ENCODE peak calls at places on chromosomes 16 and 17, in seven cellular contexts. K, S, H, P, I, R and D are unnamed samples. For H3F3A, the result is how much of the 10 kb centered on the place peaks cover.

GRCh38 chr16:69324013-69324531 is 6.3 kb downstream of the PDF start:
- DNase-seq in K (no peak), S (no peak), H (no peak), P (no peak), I (no peak), R (peak), D (no peak)

GRCh38 chr16:1154291-1154886 is 1.5 kb downstream of the CACNA1H start:
- DNase-seq in K (no peak), S (no peak), H (peak), P (no peak), I (no peak), R (no peak), D (peak)

GRCh38 chr17:77881545-77881944 is 77.0 kb upstream of the TNRC6C start:
- DNase-seq in K (no peak), S (peak), H (no peak), P (peak), I (no peak), R (peak), D (no peak)

GRCh38 chr17:39487946-39488345 is 26.7 kb downstream of the CDK12 start:
- DNase-seq in K (no peak), S (no peak), H (no peak), P (peak), I (no peak), R (no peak), D (no peak)

GRCh38 chr17:71500761-71501555 is 619.9 kb upstream of the SOX9 start:
- DNase-seq in K (peak), S (no peak), H (no peak), P (peak), I (no peak), R (no peak), D (no peak)

GRCh38 chr16:49510676-49511305 is 137.2 kb downstream of the C16orf78 start:
- DNase-seq in K (no peak), S (no peak), H (no peak), P (no peak), I (no peak), R (no peak), D (no peak)

GRCh38 chr16:85002099-85002541 is 9.2 kb downstream of the ZDHHC7 start:
- DNase-seq in K (no peak), S (no peak), H (no peak), P (no peak), I (no peak), R (no peak), D (no peak)

GRCh38 chr17:82060614-82061013 is 5.0 kb downstream of the DUS1L start:
- DNase-seq in K (no peak), S (no peak), H (no peak), P (no peak), I (no peak), R (no peak), D (no peak)

GRCh38 chr17:34624767-34625389 is 45.5 kb downstream of the TMEM132E start:
- DNase-seq in K (no peak), S (no peak), H (peak), P (no peak), I (no peak), R (peak), D (peak)

GRCh38 chr17:74923538-74924249 is 379 bp upstream of the OTOP2 start:
- DNase-seq in K (peak), S (peak), H (peak), P (peak), I (no peak), R (peak), D (peak)

GRCh38 chr17:32943206-32943605 is 15.3 kb downstream of the TMEM98 start:
- DNase-seq in K (no peak), S (no peak), H (no peak), P (no peak), I (no peak), R (no peak), D (no peak)

GRCh38 chr17:15361592-15361991 is 20.2 kb upstream of the TEKT3 start:
- DNase-seq in K (no peak), S (no peak), H (no peak), P (no peak), I (no peak), R (no peak), D (no peak)

GRCh38 chr17:6028294-6028693 is 41.9 kb upstream of the WSCD1 start:
- DNase-seq in K (no peak), S (no peak), H (no peak), P (no peak), I (no peak), R (no peak), D (no peak)

GRCh38 chr17:22337467-22337866 is 645.1 kb downstream of the KCNJ18 start:
- DNase-seq in K (no peak), S (no peak), H (no peak), P (no peak), I (no peak), R (no peak), D (no peak)

GRCh38 chr17:1039511-1040215 is 42.7 kb downstream of the TIMM22 start:
- DNase-seq in K (no peak), S (no peak), H (no peak), P (no peak), I (no peak), R (no peak), D (no peak)

GRCh38 chr16:70577256-70577698 is 53.7 kb downstream of the SF3B3 start:
- DNase-seq in K (peak), S (no peak), H (no peak), P (peak), I (peak), R (no peak), D (no peak)

GRCh38 chr17:46832945-46833839 is 14.7 kb upstream of the WNT3 start:
- DNase-seq in K (peak), S (no peak), H (no peak), P (peak), I (no peak), R (no peak), D (peak)

GRCh38 chr17:72095316-72095715 is 25.5 kb upstream of the SOX9 start:
- DNase-seq in K (no peak), S (no peak), H (no peak), P (no peak), I (no peak), R (no peak), D (no peak)

GRCh38 chr16:76583995-76584394 is 306.8 kb downstream of the CNTNAP4 start:
- DNase-seq in K (no peak), S (no peak), H (no peak), P (no peak), I (no peak), R (no peak), D (no peak)

GRCh38 chr17:80738406-80738805 is 193.8 kb downstream of the RPTOR start:
- DNase-seq in K (no peak), S (no peak), H (no peak), P (no peak), I (no peak), R (no peak), D (no peak)

GRCh38 chr17:49556183-49556943 is 19.3 kb upstream of the NXPH3 start:
- DNase-seq in K (peak), S (peak), H (peak), P (peak), I (no peak), R (peak), D (peak)

GRCh38 chr16:72198021-72198420 is 26.1 kb upstream of the PMFBP1 start:
- DNase-seq in K (no peak), S (no peak), H (no peak), P (peak), I (no peak), R (peak), D (no peak)

GRCh38 chr17:71824671-71825070 is 296.1 kb upstream of the SOX9 start:
- DNase-seq in K (no peak), S (no peak), H (peak), P (no peak), I (no peak), R (no peak), D (no peak)

GRCh38 chr16:69565611-69566436 is at the start of gene NFAT5:
- DNase-seq in K (peak), S (peak), H (peak), P (peak), I (peak), R (peak), D (peak)

GRCh38 chr16:4465977-4466779 is 8.2 kb downstream of the NMRAL1 start:
- DNase-seq in K (no peak), S (no peak), H (no peak), P (no peak), I (no peak), R (no peak), D (no peak)

GRCh38 chr16:49013727-49014080 is 267.9 kb downstream of the CBLN1 start:
- DNase-seq in K (no peak), S (no peak), H (no peak), P (no peak), I (no peak), R (no peak), D (no peak)

GRCh38 chr16:20321671-20322070 is 5.6 kb downstream of the GP2 start:
- DNase-seq in K (no peak), S (no peak), H (no peak), P (no peak), I (no peak), R (no peak), D (no peak)

GRCh38 chr17:45666046-45666600 is 118.0 kb upstream of the CRHR1 start:
- DNase-seq in K (peak), S (no peak), H (peak), P (no peak), I (no peak), R (no peak), D (peak)

GRCh38 chr16:78005881-78006280 is 16.5 kb upstream of the CLEC3A start:
- DNase-seq in K (no peak), S (no peak), H (peak), P (peak), I (no peak), R (no peak), D (peak)

GRCh38 chr17:38922538-38923291 is 2.7 kb upstream of the LASP1NB start:
- DNase-seq in K (peak), S (no peak), H (peak), P (peak), I (no peak), R (peak), D (peak)

GRCh38 chr17:21213005-21213404 is 956 bp downstream of the TMEM11 start:
- DNase-seq in K (no peak), S (no peak), H (no peak), P (peak), I (no peak), R (no peak), D (no peak)

GRCh38 chr17:7632492-7632894 is 2.6 kb downstream of the SHBG start:
- DNase-seq in K (peak), S (peak), H (peak), P (peak), I (no peak), R (no peak), D (peak)

GRCh38 chr17:79956853-79957252 is 78.8 kb downstream of the TBC1D16 start:
- DNase-seq in K (no peak), S (no peak), H (no peak), P (no peak), I (no peak), R (peak), D (no peak)

GRCh38 chr17:73902416-73903181 is 258.4 kb upstream of the SDK2 start:
- DNase-seq in K (no peak), S (peak), H (peak), P (no peak), I (no peak), R (no peak), D (peak)

GRCh38 chr16:31453255-31454204 is 5.8 kb upstream of the ARMC5 start:
- DNase-seq in K (peak), S (no peak), H (peak), P (peak), I (peak), R (no peak), D (peak)

GRCh38 chr17:67818110-67819002 is 6.9 kb upstream of the BPTF start:
- DNase-seq in K (peak), S (peak), H (no peak), P (no peak), I (peak), R (no peak), D (no peak)
- H3F3A ChIP-seq in K (under half), S (under half), H (under half), P (under half), I (under half), R (under half), D (under half)

GRCh38 chr16:2196162-2196980 is at the start of gene CASKIN1:
- DNase-seq in K (peak), S (no peak), H (peak), P (peak), I (no peak), R (peak), D (peak)
- H3K4me3 ChIP-seq in K (peak), S (no peak), H (peak), P (peak), I (peak), R (peak), D (peak)

GRCh38 chr16:81816351-81816750 is 37.3 kb downstream of the PLCG2 start:
- DNase-seq in K (no peak), S (no peak), H (no peak), P (no peak), I (no peak), R (no peak), D (no peak)

GRCh38 chr16:81817296-81817695 is 38.2 kb downstream of the PLCG2 start:
- DNase-seq in K (no peak), S (peak), H (no peak), P (no peak), I (no peak), R (no peak), D (no peak)

GRCh38 chr16:81816793-81817210 is 37.7 kb downstream of the PLCG2 start:
- DNase-seq in K (no peak), S (peak), H (no peak), P (no peak), I (no peak), R (no peak), D (no peak)

GRCh38 chr16:81818514-81819304 is 39.6 kb downstream of the PLCG2 start:
- DNase-seq in K (no peak), S (no peak), H (no peak), P (no peak), I (no peak), R (no peak), D (no peak)

DNA sequence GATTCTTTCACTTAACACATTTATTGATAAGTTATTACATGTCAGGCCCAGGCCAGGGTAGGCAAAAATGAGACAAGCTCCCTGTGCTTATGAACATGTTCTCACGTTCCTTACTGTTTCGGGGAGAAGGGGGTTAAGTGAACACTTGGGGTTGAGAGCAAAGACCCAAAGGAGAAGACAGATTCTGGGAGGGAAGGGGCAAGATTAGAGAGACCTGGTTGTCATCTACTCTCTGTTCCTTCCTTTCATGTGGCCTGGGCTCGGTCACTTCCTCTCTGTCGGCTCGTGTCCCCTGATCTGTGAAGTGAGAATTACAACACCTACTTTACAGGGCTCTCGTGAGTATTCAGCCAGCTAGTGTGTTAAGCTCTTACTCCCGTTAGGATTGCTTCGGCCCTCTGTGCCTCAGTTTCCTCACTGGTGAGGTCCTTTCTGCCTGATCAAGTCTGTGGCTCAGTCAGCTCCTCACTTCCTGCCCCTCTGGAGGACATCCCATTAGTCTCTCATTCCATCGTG is 38.8 kb downstream of the PLCG2 start:
- DNase-seq in K (no peak), S (peak), H (no peak), P (no peak), I (no peak), R (no peak), D (no peak)
- H3F3A ChIP-seq in K (under half), S (under half), H (under half), P (under half), I (under half), R (under half), D (under half)

DNA sequence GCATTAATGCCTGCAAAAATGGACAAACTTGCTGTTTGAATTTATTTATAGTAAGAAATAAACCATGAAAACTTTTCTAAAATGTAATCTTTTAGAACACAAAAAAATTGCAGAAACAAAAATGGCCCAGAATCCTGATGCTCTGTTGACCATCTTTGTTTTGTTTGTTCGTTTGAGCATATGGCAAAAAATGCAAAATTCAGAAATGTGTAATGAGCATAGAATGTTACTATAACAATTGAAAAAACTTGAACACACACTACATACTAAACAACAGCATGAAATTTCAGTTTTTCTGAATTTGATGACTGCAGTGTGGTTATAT is 1.1 kb upstream of the KPNA2 start:
- DNase-seq in K (no peak), S (no peak), H (no peak), P (no peak), I (no peak), R (no peak), D (no peak)
- H3K4me3 ChIP-seq in K (peak), S (no peak), H (peak), P (peak), I (peak), R (no peak), D (peak)

GRCh38 chr16:56948234-56948633 is 13.5 kb upstream of the CETP start:
- DNase-seq in K (no peak), S (no peak), H (no peak), P (no peak), I (no peak), R (no peak), D (no peak)

GRCh38 chr16:56945847-56946527 is 14.0 kb downstream of the HERPUD1 start:
- DNase-seq in K (no peak), S (no peak), H (no peak), P (no peak), I (no peak), R (no peak), D (no peak)

GRCh38 chr16:56946767-56947603 is 14.8 kb upstream of the CETP start:
- DNase-seq in K (no peak), S (peak), H (no peak), P (no peak), I (no peak), R (no peak), D (no peak)

GRCh38 chr16:56944954-56945839 is 13.3 kb downstream of the HERPUD1 start:
- DNase-seq in K (peak), S (no peak), H (no peak), P (no peak), I (peak), R (no peak), D (no peak)

DNA sequence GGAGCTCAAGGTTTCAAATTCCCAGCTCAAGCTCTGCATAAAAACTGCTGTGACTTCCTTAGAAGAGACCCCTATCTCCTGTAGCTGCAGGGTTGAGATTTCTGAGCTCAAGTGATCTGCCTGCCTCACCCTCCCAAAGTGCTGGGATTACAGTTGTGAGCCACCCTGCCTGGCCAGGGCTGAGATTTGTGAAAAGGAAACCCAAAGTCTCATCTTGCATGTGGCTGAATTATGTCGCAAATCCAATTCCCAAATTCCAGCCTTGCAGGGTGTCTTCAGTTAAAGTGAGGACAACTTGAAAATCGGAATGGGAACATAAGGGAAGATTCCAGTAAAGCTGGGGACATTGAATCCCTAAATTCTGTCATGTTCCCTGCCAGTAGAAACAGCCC is 14.2 kb upstream of the CETP start:
- DNase-seq in K (no peak), S (no peak), H (no peak), P (no peak), I (no peak), R (no peak), D (no peak)
- H3F3A ChIP-seq in K (under half), S (half or more), H (under half), P (half or more), I (under half), R (under half), D (under half)

DNA sequence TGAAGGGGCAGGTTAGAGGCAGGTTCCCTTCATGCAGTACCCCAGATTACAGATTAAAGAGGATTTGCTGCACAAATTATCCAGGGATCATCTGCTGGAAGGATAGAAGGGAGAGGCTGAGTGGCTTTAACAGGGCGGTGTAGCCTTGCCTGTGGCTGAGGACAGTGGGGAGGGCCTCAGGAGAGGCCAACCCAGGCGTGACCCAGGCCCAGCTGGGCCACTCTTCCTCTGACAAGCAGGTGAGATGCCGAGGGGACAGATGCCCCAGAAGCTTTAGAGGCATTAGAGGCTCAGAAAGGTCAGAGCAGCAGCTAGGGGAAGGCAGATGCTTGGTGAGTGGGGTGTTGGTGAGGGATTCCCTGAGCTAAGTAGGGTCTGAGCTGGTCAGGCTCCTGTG is 18.1 kb upstream of the MTMR4 start:
- DNase-seq in K (no peak), S (no peak), H (no peak), P (no peak), I (no peak), R (peak), D (peak)
- H3K4me3 ChIP-seq in K (peak), S (no peak), H (peak), P (peak), I (no peak), R (peak), D (peak)

GRCh38 chr16:87698676-87699179 is 67.1 kb downstream of the KLHDC4 start:
- DNase-seq in K (no peak), S (no peak), H (no peak), P (no peak), I (no peak), R (no peak), D (no peak)
- H3F3A ChIP-seq in K (under half), S (under half), H (under half), P (under half), I (under half), R (under half), D (under half)